ENCODE peak calls at places on chromosomes 2 and 18, in seven cellular contexts. One of them, this sample, is unnamed.
A peak's percentile ranks its signal among the peaks of the same experiment; 100 is the strongest.

GRCh38 chr18:25832008-25832604 is 258.3 kb downstream of the SS18 start:
- DNase-seq in cardiac fibroblast: peak; percentile 69
- DNase-seq in stomach: peak; percentile 55
- DNase-seq in GM10248: peak; percentile 56
- DNase-seq in kidney: no peak
- DNase-seq in fibroblast of lung: peak; percentile 49
- DNase-seq in CD4-positive, alpha-beta T cell: no peak
- DNase-seq in this sample: peak; percentile 56

GRCh38 chr2:65491381-65491903 is 59.0 kb upstream of the SPRED2 start:
- DNase-seq in GM10248: no peak
- DNase-seq in kidney: no peak
- DNase-seq in fibroblast of lung: peak; percentile 36
- DNase-seq in CD4-positive, alpha-beta T cell: no peak
- DNase-seq in cardiac fibroblast: no peak
- DNase-seq in stomach: no peak
- DNase-seq in this sample: no peak

GRCh38 chr18:36672437-36673344 is 156.1 kb downstream of the TPGS2 start:
- DNase-seq in cardiac fibroblast: peak; percentile 43
- DNase-seq in fibroblast of lung: peak; percentile 47
- DNase-seq in CD4-positive, alpha-beta T cell: no peak
- DNase-seq in kidney: no peak
- DNase-seq in GM10248: no peak
- DNase-seq in stomach: no peak
- DNase-seq in this sample: no peak

GRCh38 chr2:217047209-217047998 is 187.5 kb upstream of the TNP1 start:
- DNase-seq in kidney: no peak
- DNase-seq in GM10248: no peak
- DNase-seq in cardiac fibroblast: no peak
- DNase-seq in stomach: peak; percentile 37
- DNase-seq in CD4-positive, alpha-beta T cell: no peak
- DNase-seq in fibroblast of lung: peak; percentile 66
- DNase-seq in this sample: no peak

GRCh38 chr18:3248670-3249359 is 1.2 kb downstream of the MYL12A start:
- DNase-seq in cardiac fibroblast: peak; percentile 68
- DNase-seq in CD4-positive, alpha-beta T cell: no peak
- DNase-seq in fibroblast of lung: peak; percentile 69
- DNase-seq in GM10248: peak; percentile 42
- DNase-seq in stomach: no peak
- DNase-seq in kidney: no peak
- DNase-seq in this sample: no peak

GRCh38 chr18:24819141-24819890 is 358.9 kb downstream of the HRH4 start:
- DNase-seq in cardiac fibroblast: no peak
- DNase-seq in kidney: no peak
- DNase-seq in fibroblast of lung: no peak
- DNase-seq in stomach: no peak
- DNase-seq in CD4-positive, alpha-beta T cell: no peak
- DNase-seq in GM10248: no peak
- DNase-seq in this sample: no peak

GRCh38 chr2:31018280-31018679 is 120.0 kb downstream of the GALNT14 start:
- DNase-seq in CD4-positive, alpha-beta T cell: no peak
- DNase-seq in fibroblast of lung: no peak
- DNase-seq in GM10248: no peak
- DNase-seq in kidney: no peak
- DNase-seq in stomach: no peak
- DNase-seq in cardiac fibroblast: no peak
- DNase-seq in this sample: no peak

GRCh38 chr2:165793161-165793778 is 777 bp downstream of the GALNT3 start:
- DNase-seq in CD4-positive, alpha-beta T cell: no peak
- DNase-seq in kidney: no peak
- DNase-seq in cardiac fibroblast: no peak
- DNase-seq in fibroblast of lung: peak; percentile 74
- DNase-seq in stomach: peak; percentile 74
- DNase-seq in GM10248: peak; percentile 19
- DNase-seq in this sample: no peak

GRCh38 chr2:102000813-102001766 is 9.3 kb downstream of the IL1R2 start:
- DNase-seq in GM10248: no peak
- DNase-seq in CD4-positive, alpha-beta T cell: no peak
- DNase-seq in stomach: no peak
- DNase-seq in kidney: no peak
- DNase-seq in cardiac fibroblast: no peak
- DNase-seq in fibroblast of lung: no peak
- DNase-seq in this sample: no peak

GRCh38 chr18:63290456-63291200 is 28.9 kb downstream of the BCL2 start:
- DNase-seq in cardiac fibroblast: no peak
- DNase-seq in kidney: no peak
- DNase-seq in CD4-positive, alpha-beta T cell: no peak
- DNase-seq in GM10248: no peak
- DNase-seq in fibroblast of lung: no peak
- DNase-seq in stomach: no peak
- DNase-seq in this sample: no peak

GRCh38 chr2:3633982-3634630 is 23.9 kb upstream of the ALLC start:
- DNase-seq in fibroblast of lung: no peak
- DNase-seq in cardiac fibroblast: no peak
- DNase-seq in kidney: peak; percentile 38
- DNase-seq in stomach: no peak
- DNase-seq in GM10248: no peak
- DNase-seq in CD4-positive, alpha-beta T cell: no peak
- DNase-seq in this sample: no peak

DNA sequence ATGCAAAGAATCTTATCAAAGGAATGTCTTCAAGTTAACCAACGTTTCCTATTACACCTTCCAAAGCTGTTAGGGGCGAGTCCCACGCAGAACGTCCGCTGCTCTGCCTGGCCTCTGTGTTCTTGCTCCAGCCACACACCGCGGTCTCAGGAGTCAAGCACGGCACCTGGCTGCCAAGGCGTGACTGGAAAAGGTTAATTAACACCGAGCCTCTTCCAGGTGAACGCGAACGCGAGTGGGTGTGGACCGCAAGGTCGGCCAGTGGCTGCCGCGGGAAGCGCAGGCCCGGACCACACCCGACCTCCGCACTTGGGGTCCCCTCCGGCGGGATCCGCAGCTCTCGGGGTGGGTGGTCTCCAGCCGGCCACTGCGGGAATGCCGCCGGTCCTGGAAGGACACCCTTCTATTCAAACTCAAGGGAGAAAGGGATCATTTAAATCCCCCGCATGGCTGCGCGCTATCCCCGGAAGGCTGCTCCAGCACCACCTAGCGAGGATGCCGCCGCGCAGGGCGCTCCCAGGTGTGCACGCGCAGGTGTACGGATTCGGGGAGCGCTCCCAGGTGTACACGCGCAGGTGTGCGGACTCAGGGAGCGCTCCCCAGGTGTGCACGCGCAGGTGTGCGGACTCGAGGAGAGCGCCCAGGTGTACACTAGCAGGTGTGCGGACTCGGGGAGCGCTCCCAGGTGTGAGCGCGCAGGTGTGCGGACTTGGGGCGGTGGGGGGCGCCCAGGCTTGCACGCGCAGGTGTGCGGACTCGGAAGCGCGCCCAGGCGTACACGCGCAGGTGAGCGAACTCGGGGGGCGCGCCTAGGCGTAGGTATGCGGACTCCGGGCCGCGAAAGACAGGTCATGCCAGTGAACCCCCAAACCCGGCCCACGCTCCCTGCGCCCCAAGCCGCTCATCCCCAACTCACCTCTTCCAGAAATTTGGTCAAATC is 662 bp downstream of the CYB5A start:
- DNase-seq in kidney: peak; percentile 81
- DNase-seq in stomach: peak; percentile 76
- DNase-seq in CD4-positive, alpha-beta T cell: no peak
- DNase-seq in cardiac fibroblast: peak; percentile 37
- DNase-seq in fibroblast of lung: no peak
- DNase-seq in GM10248: peak; percentile 21
- DNase-seq in this sample: peak; percentile 34
- TF ChIP-seq CTCF in kidney: peak; percentile 38
- TF ChIP-seq CTCF in stomach: peak; percentile 54
- TF ChIP-seq CTCF in CD4-positive, alpha-beta T cell: peak; percentile 43
- TF ChIP-seq CTCF in cardiac fibroblast: no peak
- TF ChIP-seq CTCF in fibroblast of lung: no peak
- TF ChIP-seq CTCF in GM10248: no peak
- TF ChIP-seq CTCF in this sample: no peak

GRCh38 chr18:65436430-65436829 is 314.4 kb upstream of the CDH7 start:
- DNase-seq in cardiac fibroblast: no peak
- DNase-seq in GM10248: no peak
- DNase-seq in kidney: no peak
- DNase-seq in fibroblast of lung: no peak
- DNase-seq in stomach: no peak
- DNase-seq in CD4-positive, alpha-beta T cell: no peak
- DNase-seq in this sample: no peak

GRCh38 chr18:65435529-65435928 is 315.3 kb upstream of the CDH7 start:
- DNase-seq in CD4-positive, alpha-beta T cell: no peak
- DNase-seq in GM10248: no peak
- DNase-seq in fibroblast of lung: no peak
- DNase-seq in cardiac fibroblast: no peak
- DNase-seq in stomach: no peak
- DNase-seq in kidney: no peak
- DNase-seq in this sample: no peak

GRCh38 chr18:65439184-65439583 is 311.6 kb upstream of the CDH7 start:
- DNase-seq in fibroblast of lung: no peak
- DNase-seq in kidney: no peak
- DNase-seq in CD4-positive, alpha-beta T cell: no peak
- DNase-seq in cardiac fibroblast: no peak
- DNase-seq in GM10248: no peak
- DNase-seq in stomach: no peak
- DNase-seq in this sample: no peak
- TF ChIP-seq CTCF in fibroblast of lung: no peak
- TF ChIP-seq CTCF in kidney: no peak
- TF ChIP-seq CTCF in CD4-positive, alpha-beta T cell: no peak
- TF ChIP-seq CTCF in cardiac fibroblast: no peak
- TF ChIP-seq CTCF in GM10248: no peak
- TF ChIP-seq CTCF in stomach: no peak
- TF ChIP-seq CTCF in this sample: no peak

DNA sequence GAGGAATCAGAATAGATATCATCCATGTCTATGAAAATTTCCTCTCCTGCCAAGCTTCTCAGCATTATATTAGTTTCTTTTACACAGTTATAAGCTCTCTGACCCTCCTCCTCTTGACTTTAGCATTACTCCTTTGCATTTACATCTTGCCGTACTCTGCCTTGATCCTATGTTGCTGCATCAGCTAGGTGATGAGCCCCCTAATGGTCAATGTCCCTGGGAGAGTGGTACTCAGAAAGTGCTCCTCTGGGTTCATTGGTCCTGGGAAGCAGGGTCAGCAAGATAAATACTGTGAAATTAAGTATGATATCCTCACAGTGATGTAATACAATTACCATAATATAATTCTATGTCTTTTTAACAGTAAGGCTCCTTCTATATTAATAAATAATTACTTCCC is 74.1 kb downstream of the PKP4 start:
- DNase-seq in fibroblast of lung: no peak
- DNase-seq in CD4-positive, alpha-beta T cell: no peak
- DNase-seq in GM10248: no peak
- DNase-seq in stomach: no peak
- DNase-seq in cardiac fibroblast: no peak
- DNase-seq in kidney: no peak
- DNase-seq in this sample: no peak
- TF ChIP-seq CTCF in fibroblast of lung: no peak
- TF ChIP-seq CTCF in CD4-positive, alpha-beta T cell: no peak
- TF ChIP-seq CTCF in GM10248: no peak
- TF ChIP-seq CTCF in stomach: no peak
- TF ChIP-seq CTCF in cardiac fibroblast: no peak
- TF ChIP-seq CTCF in kidney: no peak
- TF ChIP-seq CTCF in this sample: no peak

DNA sequence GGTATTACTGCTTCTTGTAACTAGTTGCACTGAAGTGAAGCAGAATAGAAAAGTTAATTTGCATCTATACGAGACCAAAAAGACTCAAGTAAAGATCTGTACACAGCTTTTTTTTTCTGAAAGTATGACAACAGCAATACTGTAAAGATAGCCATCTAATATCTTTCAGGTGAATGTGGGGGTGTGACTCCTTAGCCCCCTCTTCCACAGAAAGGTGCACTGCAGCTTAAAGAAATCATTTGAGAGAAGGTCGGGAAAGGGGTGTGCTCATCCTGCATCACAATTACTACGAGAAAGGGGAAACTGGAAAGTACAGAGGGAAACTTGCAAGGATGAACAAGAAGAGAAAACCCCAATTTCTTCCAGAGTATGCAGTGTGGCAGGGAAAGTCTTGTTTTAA is 255.6 kb downstream of the CCDC178 start:
- DNase-seq in GM10248: no peak
- DNase-seq in kidney: no peak
- DNase-seq in CD4-positive, alpha-beta T cell: no peak
- DNase-seq in cardiac fibroblast: no peak
- DNase-seq in stomach: no peak
- DNase-seq in fibroblast of lung: no peak
- DNase-seq in this sample: no peak
- TF ChIP-seq CTCF in GM10248: no peak
- TF ChIP-seq CTCF in kidney: no peak
- TF ChIP-seq CTCF in CD4-positive, alpha-beta T cell: no peak
- TF ChIP-seq CTCF in cardiac fibroblast: no peak
- TF ChIP-seq CTCF in stomach: no peak
- TF ChIP-seq CTCF in fibroblast of lung: no peak
- TF ChIP-seq CTCF in this sample: no peak

This sample was measured in GM13976.